ENCODE peak calls at places on chromosomes 6 and 20, in seven cellular contexts. J, M, R, L, Y, Q and X are unnamed samples.

GRCh38 chr6:165181951-165182414 is 127.4 kb downstream of the C6orf118 start:
- DNase-seq in J (no peak), M (no peak), R (peak), L (no peak), Y (no peak), Q (no peak), X (peak)

GRCh38 chr20:48350291-48350988 is 477.4 kb downstream of the PREX1 start:
- DNase-seq in J (no peak), M (peak), R (no peak), L (no peak), Y (no peak), Q (no peak), X (no peak)

GRCh38 chr6:109695468-109695867 is 4.4 kb downstream of the FIG4 start:
- DNase-seq in J (no peak), M (peak), R (no peak), L (no peak), Y (no peak), Q (no peak), X (no peak)

GRCh38 chr6:119351005-119351394 is 1.4 kb upstream of the MAN1A1 start:
- DNase-seq in J (no peak), M (no peak), R (peak), L (no peak), Y (peak), Q (no peak), X (peak)

GRCh38 chr20:48999890-49000870 is 45.9 kb upstream of the CSE1L start:
- DNase-seq in J (no peak), M (no peak), R (no peak), L (peak), Y (no peak), Q (no peak), X (no peak)

GRCh38 chr6:109055771-109056235 is 38.8 kb downstream of the SESN1 start:
- DNase-seq in J (no peak), M (no peak), R (peak), L (no peak), Y (no peak), Q (no peak), X (no peak)

GRCh38 chr6:41427642-41428401 is 92.4 kb downstream of the NCR2 start:
- DNase-seq in J (peak), M (peak), R (no peak), L (peak), Y (peak), Q (peak), X (no peak)

GRCh38 chr6:41940759-41941279 is 789 bp downstream of the CCND3 start:
- DNase-seq in J (no peak), M (peak), R (no peak), L (no peak), Y (peak), Q (peak), X (peak)

GRCh38 chr20:1364106-1364505 is 28.7 kb downstream of the FKBP1A start:
- DNase-seq in J (peak), M (no peak), R (no peak), L (no peak), Y (no peak), Q (no peak), X (no peak)

GRCh38 chr6:33410711-33411631 is at the start of gene PHF1:
- DNase-seq in J (no peak), M (no peak), R (peak), L (no peak), Y (no peak), Q (peak), X (peak)

GRCh38 chr6:153392156-153392555 is 261.1 kb upstream of the RGS17 start:
- DNase-seq in J (no peak), M (no peak), R (no peak), L (no peak), Y (no peak), Q (no peak), X (no peak)

GRCh38 chr6:154928325-154928922 is 66.7 kb upstream of the TIAM2 start:
- DNase-seq in J (peak), M (peak), R (peak), L (peak), Y (peak), Q (peak), X (peak)

GRCh38 chr6:17101422-17102257 is at the start of gene STMND1:
- DNase-seq in J (no peak), M (peak), R (peak), L (no peak), Y (no peak), Q (no peak), X (peak)

GRCh38 chr20:43432498-43432897 is 25.2 kb upstream of the SRSF6 start:
- DNase-seq in J (no peak), M (peak), R (no peak), L (no peak), Y (no peak), Q (no peak), X (no peak)

GRCh38 chr6:170437719-170438401 is 115.2 kb downstream of the PSMB1 start:
- DNase-seq in J (no peak), M (no peak), R (no peak), L (no peak), Y (peak), Q (no peak), X (no peak)

GRCh38 chr20:2603816-2604505 is 48.5 kb upstream of the NOP56 start:
- DNase-seq in J (no peak), M (no peak), R (no peak), L (no peak), Y (peak), Q (no peak), X (no peak)

GRCh38 chr6:5484692-5485091 is 223.4 kb downstream of the FARS2 start:
- DNase-seq in J (no peak), M (no peak), R (no peak), L (no peak), Y (no peak), Q (no peak), X (no peak)

GRCh38 chr6:66390393-66390792 is 683.4 kb upstream of the EYS start:
- DNase-seq in J (no peak), M (no peak), R (no peak), L (no peak), Y (no peak), Q (no peak), X (no peak)

GRCh38 chr6:139763468-139764214 is 389.2 kb upstream of the CITED2 start:
- DNase-seq in J (no peak), M (peak), R (no peak), L (no peak), Y (no peak), Q (no peak), X (no peak)

GRCh38 chr6:163400509-163400908 is 14.0 kb upstream of the QKI start:
- DNase-seq in J (no peak), M (no peak), R (no peak), L (no peak), Y (no peak), Q (no peak), X (no peak)

GRCh38 chr6:72411872-72412708 is 209.8 kb upstream of the KCNQ5 start:
- DNase-seq in J (peak), M (peak), R (peak), L (peak), Y (peak), Q (peak), X (peak)

GRCh38 chr6:149032599-149033405 is 284.7 kb upstream of the TAB2 start:
- DNase-seq in J (peak), M (no peak), R (peak), L (no peak), Y (no peak), Q (no peak), X (no peak)

GRCh38 chr6:20424679-20425078 is 23.0 kb downstream of the E2F3 start:
- DNase-seq in J (no peak), M (no peak), R (peak), L (no peak), Y (no peak), Q (no peak), X (no peak)

GRCh38 chr6:154460306-154461071 is 50.0 kb downstream of the CNKSR3 start:
- DNase-seq in J (no peak), M (no peak), R (peak), L (no peak), Y (no peak), Q (no peak), X (no peak)

GRCh38 chr20:3764659-3765058 is 2.9 kb downstream of the ADISSP start:
- DNase-seq in J (no peak), M (no peak), R (no peak), L (no peak), Y (no peak), Q (no peak), X (no peak)

GRCh38 chr6:13759025-13759424 is 47.4 kb upstream of the RANBP9 start:
- DNase-seq in J (no peak), M (no peak), R (no peak), L (no peak), Y (no peak), Q (no peak), X (no peak)

GRCh38 chr6:132300323-132300949 is 100.8 kb downstream of the MOXD1 start:
- DNase-seq in J (peak), M (peak), R (peak), L (peak), Y (no peak), Q (peak), X (peak)